ENCODE peak calls at places on chromosome 3, in four cellular contexts. One of them, this sample, is unnamed.

GRCh38 chr3:72461787-72462186 is 386.5 kb downstream of the SHQ1 start:
- DNase-seq in RPMI7951: no peak
- DNase-seq in endothelial cell: no peak
- DNase-seq in kidney glomerular epithelial cell: no peak
- DNase-seq in this sample: no peak

GRCh38 chr3:150227839-150228238 is 180.3 kb upstream of the TSC22D2 start:
- DNase-seq in RPMI7951: peak
- DNase-seq in endothelial cell: peak
- DNase-seq in kidney glomerular epithelial cell: peak
- DNase-seq in this sample: peak

GRCh38 chr3:192422998-192423349 is 304.4 kb downstream of the FGF12 start:
- DNase-seq in RPMI7951: no peak
- DNase-seq in endothelial cell: no peak
- DNase-seq in kidney glomerular epithelial cell: peak
- DNase-seq in this sample: no peak

GRCh38 chr3:78788839-78789238 is 979.0 kb downstream of the ROBO1 start:
- DNase-seq in RPMI7951: no peak
- DNase-seq in endothelial cell: no peak
- DNase-seq in kidney glomerular epithelial cell: no peak
- DNase-seq in this sample: no peak

GRCh38 chr3:124686028-124686670 is 44.1 kb upstream of the UMPS start:
- DNase-seq in RPMI7951: no peak
- DNase-seq in endothelial cell: no peak
- DNase-seq in kidney glomerular epithelial cell: peak
- DNase-seq in this sample: no peak

GRCh38 chr3:30342319-30343060 is 263.9 kb upstream of the TGFBR2 start:
- DNase-seq in RPMI7951: peak
- DNase-seq in endothelial cell: no peak
- DNase-seq in kidney glomerular epithelial cell: peak
- DNase-seq in this sample: peak

GRCh38 chr3:177618873-177619771 is 421.8 kb upstream of the TBL1XR1 start:
- DNase-seq in RPMI7951: peak
- DNase-seq in endothelial cell: no peak
- DNase-seq in kidney glomerular epithelial cell: no peak
- DNase-seq in this sample: no peak

GRCh38 chr3:76735153-76735552 is 304.7 kb upstream of the ROBO2 start:
- DNase-seq in RPMI7951: no peak
- DNase-seq in endothelial cell: no peak
- DNase-seq in kidney glomerular epithelial cell: no peak
- DNase-seq in this sample: no peak

GRCh38 chr3:38117748-38118420 is 19.0 kb downstream of the ACAA1 start:
- DNase-seq in RPMI7951: peak
- DNase-seq in endothelial cell: peak
- DNase-seq in kidney glomerular epithelial cell: peak
- DNase-seq in this sample: peak

GRCh38 chr3:56799251-56799882 is 2.4 kb downstream of the ARHGEF3 start:
- DNase-seq in RPMI7951: peak
- DNase-seq in endothelial cell: no peak
- DNase-seq in kidney glomerular epithelial cell: peak
- DNase-seq in this sample: peak

GRCh38 chr3:6250167-6250566 is 610.7 kb upstream of the GRM7 start:
- DNase-seq in RPMI7951: no peak
- DNase-seq in endothelial cell: no peak
- DNase-seq in kidney glomerular epithelial cell: no peak
- DNase-seq in this sample: no peak

GRCh38 chr3:117105650-117106049 is 396.1 kb downstream of the TUSC7 start:
- DNase-seq in RPMI7951: no peak
- DNase-seq in endothelial cell: no peak
- DNase-seq in kidney glomerular epithelial cell: no peak
- DNase-seq in this sample: no peak

GRCh38 chr3:45056608-45057301 is 30.7 kb downstream of the CLEC3B start:
- DNase-seq in RPMI7951: no peak
- DNase-seq in endothelial cell: no peak
- DNase-seq in kidney glomerular epithelial cell: peak
- DNase-seq in this sample: no peak

GRCh38 chr3:8482960-8483665 is 18.5 kb upstream of the LMCD1 start:
- DNase-seq in RPMI7951: peak
- DNase-seq in endothelial cell: no peak
- DNase-seq in kidney glomerular epithelial cell: peak
- DNase-seq in this sample: no peak

GRCh38 chr3:10026084-10026890 is at the start of gene FANCD2:
- DNase-seq in RPMI7951: peak
- DNase-seq in endothelial cell: peak
- DNase-seq in kidney glomerular epithelial cell: peak
- DNase-seq in this sample: peak

GRCh38 chr3:42501681-42502428 is 588 bp upstream of the VIPR1 start:
- DNase-seq in RPMI7951: peak
- DNase-seq in endothelial cell: peak
- DNase-seq in kidney glomerular epithelial cell: no peak
- DNase-seq in this sample: peak

GRCh38 chr3:48661501-48662139 is 1.1 kb downstream of the CELSR3 start:
- DNase-seq in RPMI7951: peak
- DNase-seq in endothelial cell: peak
- DNase-seq in kidney glomerular epithelial cell: peak
- DNase-seq in this sample: peak

GRCh38 chr3:113668015-113668414 is 28.4 kb downstream of the USF3 start:
- DNase-seq in RPMI7951: peak
- DNase-seq in endothelial cell: no peak
- DNase-seq in kidney glomerular epithelial cell: peak
- DNase-seq in this sample: no peak

GRCh38 chr3:141401095-141401494 is 32.8 kb downstream of the ZBTB38 start:
- DNase-seq in RPMI7951: no peak
- DNase-seq in endothelial cell: no peak
- DNase-seq in kidney glomerular epithelial cell: no peak
- DNase-seq in this sample: no peak

GRCh38 chr3:42526616-42527367 is 24.3 kb downstream of the VIPR1 start:
- DNase-seq in RPMI7951: no peak
- DNase-seq in endothelial cell: peak
- DNase-seq in kidney glomerular epithelial cell: no peak
- DNase-seq in this sample: no peak

GRCh38 chr3:25423780-25424179 is 4.3 kb upstream of the RARB start:
- DNase-seq in RPMI7951: peak
- DNase-seq in endothelial cell: no peak
- DNase-seq in kidney glomerular epithelial cell: peak
- DNase-seq in this sample: no peak